ENCODE peak calls at places on chromosomes 2 and 18, in nine cellular contexts. One of them, this sample, is unnamed.

GRCh38 chr2:128384446-128384845 is 65.8 kb upstream of the HS6ST1 start:
- DNase-seq in sigmoid colon: peak
- DNase-seq in cardiac fibroblast: no peak
- DNase-seq in transverse colon: no peak
- DNase-seq in mammary epithelial cell: no peak
- DNase-seq in MCF 10A: no peak
- DNase-seq in nephron progenitor cell: no peak
- DNase-seq in GM13977: no peak
- DNase-seq in uterus: peak
- DNase-seq in this sample: no peak

GRCh38 chr2:111094686-111095085 is 26.0 kb upstream of the BCL2L11 start:
- DNase-seq in GM13977: no peak
- DNase-seq in uterus: no peak
- DNase-seq in nephron progenitor cell: no peak
- DNase-seq in mammary epithelial cell: no peak
- DNase-seq in cardiac fibroblast: no peak
- DNase-seq in transverse colon: no peak
- DNase-seq in sigmoid colon: no peak
- DNase-seq in MCF 10A: no peak
- DNase-seq in this sample: no peak

GRCh38 chr18:79570266-79571201 is 109.1 kb upstream of the CTDP1 start:
- DNase-seq in sigmoid colon: peak
- DNase-seq in uterus: peak
- DNase-seq in transverse colon: peak
- DNase-seq in cardiac fibroblast: peak
- DNase-seq in MCF 10A: peak
- DNase-seq in GM13977: no peak
- DNase-seq in nephron progenitor cell: no peak
- DNase-seq in mammary epithelial cell: no peak
- DNase-seq in this sample: no peak

GRCh38 chr2:45614330-45614729 is 3.3 kb upstream of the SRBD1 start:
- DNase-seq in sigmoid colon: no peak
- DNase-seq in MCF 10A: peak
- DNase-seq in uterus: no peak
- DNase-seq in mammary epithelial cell: no peak
- DNase-seq in GM13977: no peak
- DNase-seq in cardiac fibroblast: peak
- DNase-seq in transverse colon: no peak
- DNase-seq in nephron progenitor cell: no peak
- DNase-seq in this sample: no peak

GRCh38 chr2:195364015-195364965 is 292.7 kb upstream of the SLC39A10 start:
- DNase-seq in GM13977: no peak
- DNase-seq in sigmoid colon: no peak
- DNase-seq in transverse colon: no peak
- DNase-seq in uterus: no peak
- DNase-seq in MCF 10A: peak
- DNase-seq in mammary epithelial cell: peak
- DNase-seq in nephron progenitor cell: no peak
- DNase-seq in cardiac fibroblast: peak
- DNase-seq in this sample: no peak

GRCh38 chr2:144356402-144356801 is 163.5 kb downstream of the ZEB2 start:
- DNase-seq in sigmoid colon: no peak
- DNase-seq in mammary epithelial cell: no peak
- DNase-seq in GM13977: no peak
- DNase-seq in nephron progenitor cell: no peak
- DNase-seq in uterus: no peak
- DNase-seq in cardiac fibroblast: peak
- DNase-seq in MCF 10A: no peak
- DNase-seq in transverse colon: no peak
- DNase-seq in this sample: no peak

GRCh38 chr2:136765736-136766323 is 485 bp downstream of the THSD7B start:
- DNase-seq in nephron progenitor cell: peak
- DNase-seq in transverse colon: no peak
- DNase-seq in mammary epithelial cell: no peak
- DNase-seq in uterus: no peak
- DNase-seq in MCF 10A: no peak
- DNase-seq in cardiac fibroblast: no peak
- DNase-seq in sigmoid colon: no peak
- DNase-seq in GM13977: peak
- DNase-seq in this sample: peak

GRCh38 chr2:220585241-220585640 is 957.8 kb downstream of the SLC4A3 start:
- DNase-seq in nephron progenitor cell: no peak
- DNase-seq in MCF 10A: no peak
- DNase-seq in mammary epithelial cell: no peak
- DNase-seq in uterus: no peak
- DNase-seq in sigmoid colon: no peak
- DNase-seq in cardiac fibroblast: no peak
- DNase-seq in GM13977: no peak
- DNase-seq in transverse colon: no peak
- DNase-seq in this sample: no peak

GRCh38 chr18:6255121-6255742 is 159.5 kb downstream of the L3MBTL4 start:
- DNase-seq in transverse colon: no peak
- DNase-seq in uterus: no peak
- DNase-seq in GM13977: no peak
- DNase-seq in nephron progenitor cell: no peak
- DNase-seq in sigmoid colon: no peak
- DNase-seq in cardiac fibroblast: no peak
- DNase-seq in MCF 10A: no peak
- DNase-seq in mammary epithelial cell: no peak
- DNase-seq in this sample: no peak

GRCh38 chr2:108587621-108588020 is 53.4 kb downstream of the LIMS1 start:
- DNase-seq in cardiac fibroblast: peak
- DNase-seq in transverse colon: no peak
- DNase-seq in uterus: peak
- DNase-seq in mammary epithelial cell: peak
- DNase-seq in sigmoid colon: peak
- DNase-seq in nephron progenitor cell: no peak
- DNase-seq in GM13977: no peak
- DNase-seq in MCF 10A: peak
- DNase-seq in this sample: no peak

GRCh38 chr2:118589726-118590125 is 257.7 kb downstream of the EN1 start:
- DNase-seq in uterus: no peak
- DNase-seq in cardiac fibroblast: no peak
- DNase-seq in nephron progenitor cell: no peak
- DNase-seq in mammary epithelial cell: no peak
- DNase-seq in MCF 10A: no peak
- DNase-seq in transverse colon: no peak
- DNase-seq in sigmoid colon: no peak
- DNase-seq in GM13977: no peak
- DNase-seq in this sample: no peak

GRCh38 chr2:30068067-30068466 is 78.7 kb upstream of the YPEL5 start:
- DNase-seq in sigmoid colon: no peak
- DNase-seq in transverse colon: peak
- DNase-seq in uterus: no peak
- DNase-seq in GM13977: no peak
- DNase-seq in cardiac fibroblast: no peak
- DNase-seq in MCF 10A: no peak
- DNase-seq in nephron progenitor cell: no peak
- DNase-seq in mammary epithelial cell: no peak
- DNase-seq in this sample: no peak

GRCh38 chr18:45997689-45998088 is 30.6 kb upstream of the EPG5 start:
- DNase-seq in GM13977: peak
- DNase-seq in MCF 10A: no peak
- DNase-seq in nephron progenitor cell: no peak
- DNase-seq in mammary epithelial cell: no peak
- DNase-seq in cardiac fibroblast: no peak
- DNase-seq in uterus: no peak
- DNase-seq in sigmoid colon: no peak
- DNase-seq in transverse colon: no peak
- DNase-seq in this sample: peak

GRCh38 chr18:3081558-3081957 is 68.6 kb upstream of the LPIN2 start:
- DNase-seq in sigmoid colon: no peak
- DNase-seq in mammary epithelial cell: no peak
- DNase-seq in uterus: no peak
- DNase-seq in nephron progenitor cell: no peak
- DNase-seq in MCF 10A: no peak
- DNase-seq in GM13977: no peak
- DNase-seq in transverse colon: no peak
- DNase-seq in cardiac fibroblast: no peak
- DNase-seq in this sample: no peak

GRCh38 chr2:46350030-46350699 is 53.0 kb downstream of the EPAS1 start:
- DNase-seq in mammary epithelial cell: no peak
- DNase-seq in sigmoid colon: no peak
- DNase-seq in GM13977: no peak
- DNase-seq in uterus: no peak
- DNase-seq in transverse colon: no peak
- DNase-seq in nephron progenitor cell: no peak
- DNase-seq in cardiac fibroblast: peak
- DNase-seq in MCF 10A: no peak
- DNase-seq in this sample: no peak

GRCh38 chr2:64609229-64609994 is 44.3 kb downstream of the SERTAD2 start:
- DNase-seq in sigmoid colon: peak
- DNase-seq in GM13977: peak
- DNase-seq in nephron progenitor cell: peak
- DNase-seq in cardiac fibroblast: peak
- DNase-seq in MCF 10A: no peak
- DNase-seq in mammary epithelial cell: no peak
- DNase-seq in transverse colon: peak
- DNase-seq in uterus: no peak
- DNase-seq in this sample: peak

GRCh38 chr2:239928457-239929350 is 96.4 kb downstream of the NDUFA10 start:
- DNase-seq in nephron progenitor cell: no peak
- DNase-seq in mammary epithelial cell: no peak
- DNase-seq in transverse colon: no peak
- DNase-seq in sigmoid colon: peak
- DNase-seq in cardiac fibroblast: no peak
- DNase-seq in uterus: peak
- DNase-seq in GM13977: no peak
- DNase-seq in MCF 10A: no peak
- DNase-seq in this sample: no peak

GRCh38 chr2:173623411-173624076 is 268.9 kb downstream of the CDCA7 start:
- DNase-seq in uterus: no peak
- DNase-seq in MCF 10A: no peak
- DNase-seq in cardiac fibroblast: no peak
- DNase-seq in sigmoid colon: no peak
- DNase-seq in transverse colon: no peak
- DNase-seq in mammary epithelial cell: no peak
- DNase-seq in nephron progenitor cell: no peak
- DNase-seq in GM13977: no peak
- DNase-seq in this sample: no peak
- TF ChIP-seq CTCF in uterus: no peak
- TF ChIP-seq CTCF in MCF 10A: no peak
- TF ChIP-seq CTCF in cardiac fibroblast: no peak
- TF ChIP-seq CTCF in sigmoid colon: no peak
- TF ChIP-seq CTCF in transverse colon: no peak
- TF ChIP-seq CTCF in mammary epithelial cell: no peak
- TF ChIP-seq CTCF in nephron progenitor cell: no peak
- TF ChIP-seq CTCF in GM13977: no peak
- TF ChIP-seq CTCF in this sample: no peak

GRCh38 chr2:190511104-190511503 is 23.4 kb downstream of the NEMP2 start:
- DNase-seq in sigmoid colon: no peak
- DNase-seq in cardiac fibroblast: peak
- DNase-seq in MCF 10A: peak
- DNase-seq in nephron progenitor cell: no peak
- DNase-seq in uterus: no peak
- DNase-seq in mammary epithelial cell: no peak
- DNase-seq in GM13977: no peak
- DNase-seq in transverse colon: no peak
- DNase-seq in this sample: no peak
- TF ChIP-seq CTCF in sigmoid colon: peak
- TF ChIP-seq CTCF in cardiac fibroblast: peak
- TF ChIP-seq CTCF in MCF 10A: peak
- TF ChIP-seq CTCF in nephron progenitor cell: peak
- TF ChIP-seq CTCF in uterus: peak
- TF ChIP-seq CTCF in mammary epithelial cell: peak
- TF ChIP-seq CTCF in GM13977: peak
- TF ChIP-seq CTCF in transverse colon: peak
- TF ChIP-seq CTCF in this sample: no peak

DNA sequence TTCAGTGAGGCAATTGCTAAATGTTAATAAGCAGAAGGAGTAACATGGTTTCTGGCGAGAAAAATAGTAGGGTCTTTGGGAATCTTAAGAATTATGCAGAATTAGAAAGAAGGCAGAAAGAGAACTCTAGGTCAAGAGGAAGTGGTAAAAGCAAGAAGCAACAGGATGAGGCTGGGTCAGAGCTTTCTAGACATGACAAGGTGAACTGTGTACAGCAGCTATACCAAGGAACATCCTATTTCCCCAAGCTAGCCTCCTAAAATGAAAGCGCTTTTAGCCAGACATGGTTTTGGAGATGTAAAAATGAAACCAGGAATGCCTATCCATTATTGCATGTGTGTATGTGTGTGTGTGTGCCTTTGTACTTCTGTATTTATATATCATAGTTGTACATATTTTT is 42.2 kb upstream of the STAT1 start:
- DNase-seq in mammary epithelial cell: no peak
- DNase-seq in cardiac fibroblast: no peak
- DNase-seq in GM13977: no peak
- DNase-seq in nephron progenitor cell: no peak
- DNase-seq in uterus: no peak
- DNase-seq in transverse colon: no peak
- DNase-seq in sigmoid colon: no peak
- DNase-seq in MCF 10A: no peak
- DNase-seq in this sample: no peak
- TF ChIP-seq CTCF in mammary epithelial cell: no peak
- TF ChIP-seq CTCF in cardiac fibroblast: no peak
- TF ChIP-seq CTCF in GM13977: no peak
- TF ChIP-seq CTCF in nephron progenitor cell: no peak
- TF ChIP-seq CTCF in uterus: no peak
- TF ChIP-seq CTCF in transverse colon: no peak
- TF ChIP-seq CTCF in sigmoid colon: no peak
- TF ChIP-seq CTCF in MCF 10A: no peak
- TF ChIP-seq CTCF in this sample: no peak

GRCh38 chr2:38602732-38603401 is at the start of gene HNRNPLL:
- DNase-seq in transverse colon: peak
- DNase-seq in cardiac fibroblast: peak
- DNase-seq in nephron progenitor cell: peak
- DNase-seq in mammary epithelial cell: peak
- DNase-seq in GM13977: peak
- DNase-seq in uterus: peak
- DNase-seq in MCF 10A: peak
- DNase-seq in sigmoid colon: peak
- DNase-seq in this sample: peak

GRCh38 chr2:38603402-38604265 is 906 bp upstream of the HNRNPLL start:
- DNase-seq in GM13977: peak
- DNase-seq in transverse colon: peak
- DNase-seq in cardiac fibroblast: peak
- DNase-seq in sigmoid colon: peak
- DNase-seq in MCF 10A: peak
- DNase-seq in mammary epithelial cell: peak
- DNase-seq in nephron progenitor cell: peak
- DNase-seq in uterus: peak
- DNase-seq in this sample: peak

GRCh38 chr2:38601463-38602135 is 1.1 kb downstream of the HNRNPLL start:
- DNase-seq in sigmoid colon: no peak
- DNase-seq in mammary epithelial cell: no peak
- DNase-seq in cardiac fibroblast: peak
- DNase-seq in MCF 10A: peak
- DNase-seq in transverse colon: no peak
- DNase-seq in GM13977: no peak
- DNase-seq in uterus: no peak
- DNase-seq in nephron progenitor cell: no peak
- DNase-seq in this sample: no peak

GRCh38 chr2:38601061-38601460 is 1.7 kb downstream of the HNRNPLL start:
- DNase-seq in sigmoid colon: no peak
- DNase-seq in transverse colon: no peak
- DNase-seq in GM13977: no peak
- DNase-seq in uterus: no peak
- DNase-seq in mammary epithelial cell: no peak
- DNase-seq in nephron progenitor cell: no peak
- DNase-seq in cardiac fibroblast: no peak
- DNase-seq in MCF 10A: peak
- DNase-seq in this sample: no peak

GRCh38 chr2:38602136-38602731 is 494 bp downstream of the HNRNPLL start:
- DNase-seq in uterus: peak
- DNase-seq in sigmoid colon: peak
- DNase-seq in GM13977: peak
- DNase-seq in mammary epithelial cell: peak
- DNase-seq in transverse colon: peak
- DNase-seq in nephron progenitor cell: peak
- DNase-seq in MCF 10A: peak
- DNase-seq in cardiac fibroblast: no peak
- DNase-seq in this sample: no peak
- TF ChIP-seq CTCF in uterus: no peak
- TF ChIP-seq CTCF in sigmoid colon: no peak
- TF ChIP-seq CTCF in GM13977: no peak
- TF ChIP-seq CTCF in mammary epithelial cell: no peak
- TF ChIP-seq CTCF in transverse colon: no peak
- TF ChIP-seq CTCF in nephron progenitor cell: no peak
- TF ChIP-seq CTCF in MCF 10A: no peak
- TF ChIP-seq CTCF in cardiac fibroblast: no peak
- TF ChIP-seq CTCF in this sample: no peak